ENCODE peak calls at places on chromosomes 7 and 10, in nine cellular contexts. C is stimulated activated CD4-positive, alpha-beta T cell treated with anti-CD3 and anti-CD28 coated beads, Interleukin-2, amount 100 ng/mL, for 48 hours; R is omental fat pad; M is NCI-H1092; K is activated CD4-positive, alpha-beta T cell treated with anti-CD3 and anti-CD28 coated beads, Interleukin-2, amount 50 U/mL, for 1 hour; V is cardiac septum; A is stimulated activated CD8-positive, alpha-beta memory T cell treated with anti-CD3 and anti-CD28 coated beads, Interleukin-15, amount 100 ng/mL, for 24 hours; I is mammary epithelial cell; E is activated naive CD8-positive, alpha-beta T cell treated with anti-CD3 and anti-CD28 coated beads, Interleukin-2, amount 50 U/mL, for 16 hours. G is an unnamed sample.

GRCh38 chr10:69344591-69345244 is 66.4 kb downstream of the HK1 start:
- DNase-seq in K (no peak), C (no peak), M (no peak), A (no peak), E (no peak), R (no peak), V (no peak), I (no peak), G (no peak)

GRCh38 chr7:101378808-101379207 is 16.1 kb downstream of the COL26A1 start:
- DNase-seq in K (no peak), A (no peak), M (no peak), I (no peak), R (no peak), V (no peak), C (no peak), E (no peak), G (no peak)

GRCh38 chr7:129792721-129793120 is 160.0 kb downstream of the UBE2H start:
- DNase-seq in A (no peak), K (no peak), I (no peak), R (no peak), V (no peak), E (no peak), M (no peak), C (no peak), G (no peak)

GRCh38 chr7:91628742-91629141 is 251.8 kb downstream of the MTERF1 start:
- DNase-seq in E (no peak), I (no peak), V (no peak), R (no peak), M (peak; percentile 54), C (no peak), A (no peak), K (no peak), G (peak; percentile 57)

GRCh38 chr7:1322240-1323110 is 89.8 kb downstream of the UNCX start:
- DNase-seq in V (no peak), K (no peak), A (no peak), M (no peak), C (no peak), R (no peak), I (no peak), E (no peak), G (no peak)

GRCh38 chr10:14163374-14164125 is 167.2 kb downstream of the FRMD4A start:
- DNase-seq in I (no peak), A (no peak), R (no peak), K (no peak), M (no peak), E (no peak), C (no peak), V (no peak), G (no peak)

GRCh38 chr10:92839191-92840085 is 8.9 kb upstream of the EXOC6 start:
- DNase-seq in M (no peak), C (peak; percentile 66), E (no peak), R (no peak), I (no peak), V (peak; percentile 87), K (peak; percentile 32), A (peak; percentile 21), G (peak; percentile 24)

GRCh38 chr10:106271237-106271636 is 893.3 kb downstream of the SORCS1 start:
- DNase-seq in C (no peak), E (no peak), R (no peak), I (no peak), A (no peak), K (no peak), M (no peak), V (no peak), G (no peak)

GRCh38 chr10:103745264-103746247 is 109.8 kb downstream of the SH3PXD2A start:
- DNase-seq in V (no peak), K (peak; percentile 47), R (no peak), A (no peak), I (peak; percentile 96), M (no peak), C (peak; percentile 39), E (no peak), G (peak; percentile 13)

GRCh38 chr7:48168159-48168558 is 3.1 kb upstream of the ABCA13 start:
- DNase-seq in R (no peak), V (no peak), K (no peak), M (no peak), C (no peak), E (no peak), I (peak; percentile 84), A (no peak), G (no peak)

GRCh38 chr10:47033081-47033480 is 121.9 kb downstream of the PTPN20 start:
- DNase-seq in I (no peak), E (no peak), M (no peak), A (no peak), K (no peak), C (no peak), V (peak; percentile 35), R (no peak), G (no peak)

GRCh38 chr7:157700237-157701005 is 363.6 kb downstream of the DNAJB6 start:
- DNase-seq in C (no peak), M (no peak), I (no peak), K (no peak), E (no peak), A (no peak), R (no peak), V (peak; percentile 63), G (no peak)

GRCh38 chr7:7175075-7175695 is 7.2 kb upstream of the C1GALT1 start:
- DNase-seq in R (no peak), A (no peak), K (no peak), C (no peak), M (no peak), V (no peak), E (no peak), I (peak; percentile 31), G (no peak)

GRCh38 chr10:9781681-9782080 is 1236.0 kb upstream of the CELF2 start:
- DNase-seq in I (no peak), K (no peak), V (no peak), E (no peak), A (no peak), R (no peak), M (no peak), C (no peak), G (no peak)

GRCh38 chr10:34156781-34157425 is 658.2 kb downstream of the PARD3 start:
- DNase-seq in R (no peak), I (peak; percentile 71), M (no peak), K (no peak), A (no peak), C (no peak), V (no peak), E (no peak), G (no peak)

GRCh38 chr10:76287856-76288255 is 856.4 kb downstream of the LRMDA start:
- DNase-seq in V (no peak), I (no peak), E (no peak), M (no peak), C (no peak), R (no peak), K (no peak), A (no peak), G (no peak)

GRCh38 chr10:74332398-74332797 is 181.4 kb downstream of the ADK start:
- DNase-seq in R (no peak), V (no peak), I (no peak), M (no peak), K (no peak), E (no peak), C (no peak), A (no peak), G (no peak)

GRCh38 chr10:69938541-69938991 is 114.1 kb upstream of the MACROH2A2 start:
- DNase-seq in M (peak; percentile 30), K (no peak), C (no peak), R (no peak), I (no peak), E (no peak), A (no peak), V (no peak), G (no peak)

GRCh38 chr10:31100662-31101061 is 69.0 kb upstream of the ZNF438 start:
- DNase-seq in M (no peak), I (no peak), C (no peak), V (no peak), A (no peak), R (no peak), E (no peak), K (no peak), G (no peak)

GRCh38 chr10:103765981-103766380 is 89.4 kb downstream of the SH3PXD2A start:
- DNase-seq in A (peak; percentile 40), K (peak; percentile 81), M (no peak), I (peak; percentile 49), C (peak; percentile 62), E (peak; percentile 32), V (no peak), R (no peak), G (no peak)